ENCODE peak calls at places on chromosomes 7 and 10, in eight cellular contexts. One of them, this sample, is unnamed.

GRCh38 chr7:142593106-142593505 is 156.2 kb upstream of the PRSS1 start:
- DNase-seq in EH: no peak
- DNase-seq in activated effector memory CD4-positive, alpha-beta T cell treated with Interleukin-2 at 50 U/mL for 16 hours: no peak
- DNase-seq in LoVo: no peak
- DNase-seq in MG63: no peak
- DNase-seq in OCI-LY7: no peak
- DNase-seq in NK-92 treated with Interleukin-12 subunit alpha and Interleukin-12 subunit beta, amount 100 ng/mL, for 24 hours: no peak
- DNase-seq in ureter: no peak
- DNase-seq in this sample: no peak

GRCh38 chr10:45380903-45381610 is 7.0 kb downstream of the ALOX5 start:
- DNase-seq in EH: peak
- DNase-seq in activated effector memory CD4-positive, alpha-beta T cell treated with Interleukin-2 at 50 U/mL for 16 hours: no peak
- DNase-seq in LoVo: no peak
- DNase-seq in MG63: no peak
- DNase-seq in OCI-LY7: no peak
- DNase-seq in NK-92 treated with Interleukin-12 subunit alpha and Interleukin-12 subunit beta, amount 100 ng/mL, for 24 hours: no peak
- DNase-seq in ureter: no peak
- DNase-seq in this sample: no peak

GRCh38 chr10:69703766-69704191 is 73.7 kb downstream of the FAM241B start:
- DNase-seq in EH: peak
- DNase-seq in activated effector memory CD4-positive, alpha-beta T cell treated with Interleukin-2 at 50 U/mL for 16 hours: no peak
- DNase-seq in LoVo: peak
- DNase-seq in MG63: no peak
- DNase-seq in OCI-LY7: no peak
- DNase-seq in NK-92 treated with Interleukin-12 subunit alpha and Interleukin-12 subunit beta, amount 100 ng/mL, for 24 hours: no peak
- DNase-seq in ureter: no peak
- DNase-seq in this sample: no peak

GRCh38 chr10:25531662-25532061 is 356.9 kb downstream of the GPR158 start:
- DNase-seq in EH: no peak
- DNase-seq in activated effector memory CD4-positive, alpha-beta T cell treated with Interleukin-2 at 50 U/mL for 16 hours: no peak
- DNase-seq in LoVo: no peak
- DNase-seq in MG63: no peak
- DNase-seq in OCI-LY7: no peak
- DNase-seq in NK-92 treated with Interleukin-12 subunit alpha and Interleukin-12 subunit beta, amount 100 ng/mL, for 24 hours: no peak
- DNase-seq in ureter: no peak
- DNase-seq in this sample: no peak

GRCh38 chr7:123070702-123071286 is 75.3 kb upstream of the TAS2R16 start:
- DNase-seq in EH: no peak
- DNase-seq in activated effector memory CD4-positive, alpha-beta T cell treated with Interleukin-2 at 50 U/mL for 16 hours: no peak
- DNase-seq in LoVo: peak
- DNase-seq in MG63: no peak
- DNase-seq in OCI-LY7: peak
- DNase-seq in NK-92 treated with Interleukin-12 subunit alpha and Interleukin-12 subunit beta, amount 100 ng/mL, for 24 hours: no peak
- DNase-seq in ureter: no peak
- DNase-seq in this sample: no peak

GRCh38 chr10:46524471-46525176 is 31.8 kb downstream of the GPRIN2 start:
- DNase-seq in EH: peak
- DNase-seq in activated effector memory CD4-positive, alpha-beta T cell treated with Interleukin-2 at 50 U/mL for 16 hours: no peak
- DNase-seq in LoVo: no peak
- DNase-seq in MG63: peak
- DNase-seq in OCI-LY7: no peak
- DNase-seq in NK-92 treated with Interleukin-12 subunit alpha and Interleukin-12 subunit beta, amount 100 ng/mL, for 24 hours: no peak
- DNase-seq in ureter: peak
- DNase-seq in this sample: peak

GRCh38 chr10:132158122-132158741 is 28.5 kb upstream of the DPYSL4 start:
- DNase-seq in EH: no peak
- DNase-seq in activated effector memory CD4-positive, alpha-beta T cell treated with Interleukin-2 at 50 U/mL for 16 hours: peak
- DNase-seq in LoVo: no peak
- DNase-seq in MG63: no peak
- DNase-seq in OCI-LY7: peak
- DNase-seq in NK-92 treated with Interleukin-12 subunit alpha and Interleukin-12 subunit beta, amount 100 ng/mL, for 24 hours: no peak
- DNase-seq in ureter: no peak
- DNase-seq in this sample: no peak

GRCh38 chr7:148261996-148262688 is 328.4 kb upstream of the C7orf33 start:
- DNase-seq in EH: no peak
- DNase-seq in activated effector memory CD4-positive, alpha-beta T cell treated with Interleukin-2 at 50 U/mL for 16 hours: no peak
- DNase-seq in LoVo: no peak
- DNase-seq in MG63: no peak
- DNase-seq in OCI-LY7: no peak
- DNase-seq in NK-92 treated with Interleukin-12 subunit alpha and Interleukin-12 subunit beta, amount 100 ng/mL, for 24 hours: no peak
- DNase-seq in ureter: no peak
- DNase-seq in this sample: no peak

GRCh38 chr10:78411716-78412115 is 378.1 kb downstream of the RPS24 start:
- DNase-seq in EH: no peak
- DNase-seq in activated effector memory CD4-positive, alpha-beta T cell treated with Interleukin-2 at 50 U/mL for 16 hours: no peak
- DNase-seq in LoVo: no peak
- DNase-seq in MG63: no peak
- DNase-seq in OCI-LY7: no peak
- DNase-seq in NK-92 treated with Interleukin-12 subunit alpha and Interleukin-12 subunit beta, amount 100 ng/mL, for 24 hours: no peak
- DNase-seq in ureter: no peak
- DNase-seq in this sample: no peak

GRCh38 chr7:51021906-51022570 is 239.3 kb upstream of the GRB10 start:
- DNase-seq in EH: no peak
- DNase-seq in activated effector memory CD4-positive, alpha-beta T cell treated with Interleukin-2 at 50 U/mL for 16 hours: no peak
- DNase-seq in LoVo: no peak
- DNase-seq in MG63: no peak
- DNase-seq in OCI-LY7: no peak
- DNase-seq in NK-92 treated with Interleukin-12 subunit alpha and Interleukin-12 subunit beta, amount 100 ng/mL, for 24 hours: no peak
- DNase-seq in ureter: peak
- DNase-seq in this sample: no peak

GRCh38 chr10:22426653-22427052 is 81.4 kb downstream of the SPAG6 start:
- DNase-seq in EH: no peak
- DNase-seq in activated effector memory CD4-positive, alpha-beta T cell treated with Interleukin-2 at 50 U/mL for 16 hours: no peak
- DNase-seq in LoVo: no peak
- DNase-seq in MG63: no peak
- DNase-seq in OCI-LY7: no peak
- DNase-seq in NK-92 treated with Interleukin-12 subunit alpha and Interleukin-12 subunit beta, amount 100 ng/mL, for 24 hours: no peak
- DNase-seq in ureter: no peak
- DNase-seq in this sample: no peak

GRCh38 chr7:111083423-111083822 is 7.5 kb upstream of the LRRN3 start:
- DNase-seq in EH: peak
- DNase-seq in activated effector memory CD4-positive, alpha-beta T cell treated with Interleukin-2 at 50 U/mL for 16 hours: peak
- DNase-seq in LoVo: no peak
- DNase-seq in MG63: no peak
- DNase-seq in OCI-LY7: no peak
- DNase-seq in NK-92 treated with Interleukin-12 subunit alpha and Interleukin-12 subunit beta, amount 100 ng/mL, for 24 hours: peak
- DNase-seq in ureter: no peak
- DNase-seq in this sample: no peak

GRCh38 chr10:80539421-80539999 is 1.8 kb downstream of the SH2D4B start:
- DNase-seq in EH: no peak
- DNase-seq in activated effector memory CD4-positive, alpha-beta T cell treated with Interleukin-2 at 50 U/mL for 16 hours: no peak
- DNase-seq in LoVo: no peak
- DNase-seq in MG63: no peak
- DNase-seq in OCI-LY7: peak
- DNase-seq in NK-92 treated with Interleukin-12 subunit alpha and Interleukin-12 subunit beta, amount 100 ng/mL, for 24 hours: no peak
- DNase-seq in ureter: no peak
- DNase-seq in this sample: no peak

GRCh38 chr7:131944556-131945069 is 388.2 kb upstream of the PODXL start:
- DNase-seq in EH: no peak
- DNase-seq in activated effector memory CD4-positive, alpha-beta T cell treated with Interleukin-2 at 50 U/mL for 16 hours: no peak
- DNase-seq in LoVo: no peak
- DNase-seq in MG63: no peak
- DNase-seq in OCI-LY7: no peak
- DNase-seq in NK-92 treated with Interleukin-12 subunit alpha and Interleukin-12 subunit beta, amount 100 ng/mL, for 24 hours: no peak
- DNase-seq in ureter: no peak
- DNase-seq in this sample: no peak

GRCh38 chr10:117134084-117135025 is 3.7 kb downstream of the VAX1 start:
- DNase-seq in EH: peak
- DNase-seq in activated effector memory CD4-positive, alpha-beta T cell treated with Interleukin-2 at 50 U/mL for 16 hours: no peak
- DNase-seq in LoVo: no peak
- DNase-seq in MG63: no peak
- DNase-seq in OCI-LY7: no peak
- DNase-seq in NK-92 treated with Interleukin-12 subunit alpha and Interleukin-12 subunit beta, amount 100 ng/mL, for 24 hours: no peak
- DNase-seq in ureter: no peak
- DNase-seq in this sample: no peak